ENCODE peak calls at places on chromosome 14, in seven cellular contexts. X is HCT116, N is HepG2, P is SK-N-SH, A is K562, E is H1, Z is GM12878. K is an unnamed sample.

GRCh38 chr14:75144944-75145343 is 18.1 kb upstream of the NEK9 start:
- DNase-seq in E (no peak), N (no peak), Z (no peak), A (no peak), X (no peak), P (no peak), K (no peak)

GRCh38 chr14:62914025-62914424 is 131.2 kb downstream of the KCNH5 start:
- DNase-seq in N (no peak), P (peak; percentile 35), X (no peak), E (no peak), Z (no peak), A (no peak), K (no peak)

GRCh38 chr14:24353551-24354529 is 14.0 kb upstream of the RIPK3 start:
- DNase-seq in N (peak; percentile 72), X (no peak), P (no peak), Z (no peak), E (no peak), A (no peak), K (no peak)

GRCh38 chr14:63203618-63204406 is 431 bp upstream of the RHOJ start:
- DNase-seq in E (peak; percentile 29), Z (no peak), P (peak; percentile 34), X (no peak), A (no peak), N (peak; percentile 90), K (no peak)

GRCh38 chr14:33568935-33569579 is 381.8 kb downstream of the EGLN3 start:
- DNase-seq in Z (no peak), X (no peak), E (no peak), N (no peak), A (no peak), P (no peak), K (no peak)

GRCh38 chr14:89598548-89599186 is 181.6 kb upstream of the FOXN3 start:
- DNase-seq in A (no peak), N (peak; percentile 13), E (no peak), Z (no peak), X (peak; percentile 16), P (no peak), K (no peak)

GRCh38 chr14:54108481-54109471 is 152.2 kb upstream of the BMP4 start:
- DNase-seq in A (no peak), P (no peak), N (peak; percentile 96), E (no peak), X (peak; percentile 48), Z (no peak), K (no peak)

GRCh38 chr14:61754627-61755381 is 7.4 kb upstream of the SNAPC1 start:
- DNase-seq in E (no peak), X (no peak), Z (no peak), A (no peak), N (no peak), P (no peak), K (no peak)

GRCh38 chr14:72291908-72292688 is 359.9 kb downstream of the RGS6 start:
- DNase-seq in P (peak; percentile 31), Z (peak; percentile 31), E (peak; percentile 1), X (peak; percentile 15), A (peak; percentile 20), N (peak; percentile 24), K (peak; percentile 59)

GRCh38 chr14:73953731-73954130 is 3.6 kb downstream of the COQ6 start:
- DNase-seq in A (no peak), Z (no peak), X (no peak), N (no peak), E (no peak), P (no peak), K (no peak)

GRCh38 chr14:73955674-73956073 is 5.6 kb downstream of the COQ6 start:
- DNase-seq in A (no peak), N (no peak), X (no peak), P (no peak), Z (no peak), E (no peak), K (no peak)

GRCh38 chr14:73944432-73945158 is 5.3 kb downstream of the FAM161B start:
- DNase-seq in A (no peak), X (no peak), N (no peak), P (no peak), E (no peak), Z (no peak), K (no peak)

GRCh38 chr14:73945159-73945670 is 4.7 kb downstream of the FAM161B start:
- DNase-seq in E (no peak), N (no peak), A (no peak), X (no peak), P (no peak), Z (no peak), K (no peak)

GRCh38 chr14:73949752-73950734 is at the start of the genes COQ6 and FAM161B:
- DNase-seq in N (peak; percentile 95), Z (peak; percentile 90), X (peak; percentile 97), P (peak; percentile 92), E (peak; percentile 83), A (peak; percentile 76), K (peak; percentile 85)
- TF ChIP-seq JUND in N (no peak), Z (peak; percentile 5), X (no peak), P (no peak), E (no peak), A (no peak), K (no peak)

GRCh38 chr14:76589246-76589645 is 172.0 kb upstream of the VASH1 start:
- DNase-seq in A (no peak), E (no peak), Z (no peak), N (no peak), X (no peak), P (no peak), K (no peak)
- TF ChIP-seq JUND in A (no peak), E (no peak), Z (no peak), N (no peak), X (no peak), P (no peak), K (no peak)

GRCh38 chr14:91413547-91414474 is 3.8 kb downstream of the CCDC88C start:
- DNase-seq in E (peak; percentile 78), A (no peak), P (no peak), N (no peak), X (no peak), Z (no peak), K (no peak)
- TF ChIP-seq JUND in E (peak; percentile 41), A (no peak), P (no peak), N (no peak), X (no peak), Z (no peak), K (no peak)

GRCh38 chr14:58587271-58587670 is 50.5 kb upstream of the DACT1 start:
- DNase-seq in Z (no peak), E (no peak), A (no peak), X (no peak), P (no peak), N (no peak), K (no peak)

DNA sequence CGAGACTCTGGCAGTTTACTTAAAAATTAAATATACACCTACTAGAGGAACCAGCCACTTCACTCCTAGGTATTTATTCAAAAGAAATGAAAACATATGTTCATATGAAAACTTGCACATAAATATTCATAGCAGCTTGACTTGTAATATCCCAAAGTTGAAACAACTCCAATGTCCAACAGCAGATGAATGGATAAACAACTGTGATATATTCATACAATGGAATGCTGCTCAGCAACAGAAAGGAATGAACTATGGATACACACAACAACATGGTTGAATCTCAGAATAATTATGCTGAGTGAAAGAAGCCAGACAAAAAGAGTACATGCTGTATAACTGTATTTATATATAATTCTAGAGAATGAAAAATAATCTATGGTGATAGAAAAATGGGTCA is 53.4 kb upstream of the DACT1 start:
- DNase-seq in A (no peak), P (no peak), X (no peak), E (no peak), N (no peak), Z (no peak), K (peak; percentile 44)
- TF ChIP-seq JUND in A (no peak), P (no peak), X (no peak), E (no peak), N (no peak), Z (no peak), K (no peak)

GRCh38 chr14:95070748-95071435 is 86.4 kb downstream of the DICER1 start:
- DNase-seq in Z (no peak), N (no peak), X (no peak), P (peak; percentile 39), A (no peak), E (no peak), K (no peak)

GRCh38 chr14:95071649-95072256 is 85.6 kb downstream of the DICER1 start:
- DNase-seq in X (no peak), Z (no peak), A (no peak), N (no peak), E (no peak), P (peak; percentile 70), K (no peak)

GRCh38 chr14:95073947-95074346 is 83.4 kb downstream of the DICER1 start:
- DNase-seq in E (no peak), X (no peak), P (no peak), A (no peak), Z (no peak), N (no peak), K (no peak)

GRCh38 chr14:95069547-95069946 is 87.8 kb downstream of the DICER1 start:
- DNase-seq in X (no peak), P (no peak), A (no peak), E (no peak), Z (no peak), N (no peak), K (no peak)

DNA sequence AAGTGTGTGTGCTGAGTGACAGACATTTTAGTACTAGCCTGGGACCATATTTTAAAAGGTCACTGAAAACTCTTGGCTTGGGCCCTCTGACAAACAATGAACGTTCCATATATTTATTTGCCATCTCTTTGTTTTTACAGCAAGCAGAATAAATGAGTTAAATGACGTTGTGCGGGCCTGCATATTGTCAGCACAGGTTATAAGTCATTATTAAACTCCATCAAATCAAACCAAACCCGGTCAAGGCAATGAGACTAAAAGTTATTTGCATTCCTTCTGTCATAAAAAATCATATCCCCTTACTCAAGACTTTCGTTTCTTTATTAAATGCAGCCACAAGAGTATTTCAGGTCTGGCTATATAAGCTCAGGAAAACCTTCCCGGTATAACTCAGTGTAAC is 85.0 kb downstream of the DICER1 start:
- DNase-seq in X (no peak), N (no peak), P (no peak), Z (no peak), A (no peak), E (no peak), K (no peak)
- TF ChIP-seq JUND in X (no peak), N (no peak), P (no peak), Z (no peak), A (no peak), E (no peak), K (no peak)

GRCh38 chr14:95515523-95516517 is 630 bp downstream of the SYNE3 start:
- DNase-seq in X (no peak), A (peak; percentile 75), P (peak; percentile 87), N (peak; percentile 39), Z (no peak), E (no peak), K (peak; percentile 90)
- TF ChIP-seq JUND in X (no peak), A (no peak), P (no peak), N (no peak), Z (no peak), E (no peak), K (no peak)

K was measured in T47D.